ENCODE peak calls at places on chromosomes 2 and 18, in six cellular contexts. One of them, this sample, is unnamed.

GRCh38 chr2:41723531-41723930 is 324.3 kb upstream of the PKDCC start:
- DNase-seq in HepG2: no peak
- DNase-seq in endothelial cell of umbilical vein: no peak
- DNase-seq in K562: no peak
- DNase-seq in H1: no peak
- DNase-seq in A549: no peak
- DNase-seq in this sample: no peak

GRCh38 chr2:230343747-230344146 is 16.8 kb downstream of the SP140L start:
- DNase-seq in HepG2: no peak
- DNase-seq in endothelial cell of umbilical vein: no peak
- DNase-seq in K562: no peak
- DNase-seq in H1: no peak
- DNase-seq in A549: no peak
- DNase-seq in this sample: no peak

GRCh38 chr2:199223791-199224190 is 233.9 kb downstream of the SATB2 start:
- DNase-seq in HepG2: peak; percentile 35
- DNase-seq in A549: peak; percentile 35
- DNase-seq in endothelial cell of umbilical vein: no peak
- DNase-seq in K562: no peak
- DNase-seq in H1: no peak
- DNase-seq in this sample: no peak

GRCh38 chr18:41745166-41746049 is 209.6 kb upstream of the PIK3C3 start:
- DNase-seq in K562: no peak
- DNase-seq in H1: peak; percentile 47
- DNase-seq in endothelial cell of umbilical vein: peak; percentile 71
- DNase-seq in A549: peak; percentile 22
- DNase-seq in HepG2: peak; percentile 21
- DNase-seq in this sample: peak; percentile 74

GRCh38 chr2:241878007-241878970 is 8.8 kb downstream of the RTP5 start:
- DNase-seq in A549: peak; percentile 73
- DNase-seq in endothelial cell of umbilical vein: peak; percentile 49
- DNase-seq in K562: peak; percentile 74
- DNase-seq in H1: peak; percentile 25
- DNase-seq in HepG2: peak; percentile 58
- DNase-seq in this sample: peak; percentile 81

GRCh38 chr2:68253211-68254068 is 1.1 kb upstream of the PPP3R1 start:
- DNase-seq in H1: no peak
- DNase-seq in endothelial cell of umbilical vein: peak; percentile 61
- DNase-seq in K562: peak; percentile 47
- DNase-seq in A549: peak; percentile 51
- DNase-seq in HepG2: peak; percentile 24
- DNase-seq in this sample: no peak

GRCh38 chr2:32009479-32010256 is 1.1 kb downstream of the MEMO1 start:
- DNase-seq in H1: no peak
- DNase-seq in endothelial cell of umbilical vein: no peak
- DNase-seq in A549: peak; percentile 35
- DNase-seq in HepG2: no peak
- DNase-seq in K562: peak; percentile 43
- DNase-seq in this sample: peak; percentile 34

GRCh38 chr2:63589148-63589972 is 597 bp downstream of the MDH1 start:
- DNase-seq in HepG2: peak; percentile 27
- DNase-seq in endothelial cell of umbilical vein: no peak
- DNase-seq in H1: no peak
- DNase-seq in A549: peak; percentile 37
- DNase-seq in K562: peak; percentile 22
- DNase-seq in this sample: peak; percentile 39

GRCh38 chr2:31935370-31935769 is 75.4 kb downstream of the MEMO1 start:
- DNase-seq in K562: no peak
- DNase-seq in A549: no peak
- DNase-seq in endothelial cell of umbilical vein: no peak
- DNase-seq in HepG2: no peak
- DNase-seq in H1: no peak
- DNase-seq in this sample: no peak

GRCh38 chr2:202609381-202610145 is 25.2 kb upstream of the FAM117B start:
- DNase-seq in endothelial cell of umbilical vein: no peak
- DNase-seq in HepG2: no peak
- DNase-seq in H1: no peak
- DNase-seq in K562: no peak
- DNase-seq in A549: no peak
- DNase-seq in this sample: no peak

GRCh38 chr2:84855730-84856129 is 25.2 kb downstream of the TRABD2A start:
- DNase-seq in HepG2: no peak
- DNase-seq in endothelial cell of umbilical vein: no peak
- DNase-seq in A549: no peak
- DNase-seq in H1: peak; percentile 60
- DNase-seq in K562: no peak
- DNase-seq in this sample: peak; percentile 76

GRCh38 chr2:10716581-10716980 is 4.8 kb upstream of the ATP6V1C2 start:
- DNase-seq in HepG2: no peak
- DNase-seq in K562: no peak
- DNase-seq in A549: no peak
- DNase-seq in endothelial cell of umbilical vein: no peak
- DNase-seq in H1: no peak
- DNase-seq in this sample: no peak

GRCh38 chr2:234403074-234403473 is 93.8 kb downstream of the ARL4C start:
- DNase-seq in K562: no peak
- DNase-seq in HepG2: no peak
- DNase-seq in endothelial cell of umbilical vein: no peak
- DNase-seq in A549: no peak
- DNase-seq in H1: no peak
- DNase-seq in this sample: no peak

GRCh38 chr2:241228081-241228859 is 39.8 kb downstream of the ANO7 start:
- DNase-seq in A549: no peak
- DNase-seq in HepG2: no peak
- DNase-seq in K562: peak; percentile 50
- DNase-seq in endothelial cell of umbilical vein: no peak
- DNase-seq in H1: no peak
- DNase-seq in this sample: no peak

GRCh38 chr18:73691118-73691517 is 456.5 kb downstream of the FBXO15 start:
- DNase-seq in endothelial cell of umbilical vein: peak; percentile 4
- DNase-seq in HepG2: no peak
- DNase-seq in H1: no peak
- DNase-seq in A549: peak; percentile 2
- DNase-seq in K562: no peak
- DNase-seq in this sample: no peak

GRCh38 chr2:207938886-207939285 is 86.4 kb downstream of the PLEKHM3 start:
- DNase-seq in K562: no peak
- DNase-seq in endothelial cell of umbilical vein: no peak
- DNase-seq in A549: no peak
- DNase-seq in HepG2: no peak
- DNase-seq in H1: no peak
- DNase-seq in this sample: no peak

GRCh38 chr18:7735606-7736175 is 168.6 kb downstream of the PTPRM start:
- DNase-seq in A549: no peak
- DNase-seq in K562: no peak
- DNase-seq in HepG2: no peak
- DNase-seq in H1: no peak
- DNase-seq in endothelial cell of umbilical vein: no peak
- DNase-seq in this sample: no peak

GRCh38 chr2:219010873-219011272 is 17.7 kb upstream of the CRYBA2 start:
- DNase-seq in endothelial cell of umbilical vein: no peak
- DNase-seq in K562: no peak
- DNase-seq in A549: no peak
- DNase-seq in H1: no peak
- DNase-seq in HepG2: no peak
- DNase-seq in this sample: no peak

GRCh38 chr2:219009294-219009693 is 16.1 kb upstream of the CRYBA2 start:
- DNase-seq in A549: no peak
- DNase-seq in endothelial cell of umbilical vein: no peak
- DNase-seq in K562: no peak
- DNase-seq in HepG2: no peak
- DNase-seq in H1: no peak
- DNase-seq in this sample: no peak

GRCh38 chr2:219010162-219010756 is 17.0 kb upstream of the CRYBA2 start:
- DNase-seq in endothelial cell of umbilical vein: no peak
- DNase-seq in H1: no peak
- DNase-seq in A549: peak; percentile 56
- DNase-seq in K562: peak; percentile 48
- DNase-seq in HepG2: peak; percentile 37
- DNase-seq in this sample: peak; percentile 61
- TF ChIP-seq JUN in endothelial cell of umbilical vein: no peak
- TF ChIP-seq JUN in H1: no peak
- TF ChIP-seq JUN in A549: no peak
- TF ChIP-seq JUN in K562: no peak
- TF ChIP-seq JUN in HepG2: no peak
- TF ChIP-seq JUN in this sample: no peak

GRCh38 chr2:26900831-26901321 is 52.9 kb downstream of the DPYSL5 start:
- DNase-seq in endothelial cell of umbilical vein: no peak
- DNase-seq in A549: no peak
- DNase-seq in H1: no peak
- DNase-seq in HepG2: no peak
- DNase-seq in K562: no peak
- DNase-seq in this sample: no peak
- TF ChIP-seq JUN in endothelial cell of umbilical vein: no peak
- TF ChIP-seq JUN in A549: no peak
- TF ChIP-seq JUN in H1: no peak
- TF ChIP-seq JUN in HepG2: no peak
- TF ChIP-seq JUN in K562: no peak
- TF ChIP-seq JUN in this sample: no peak

GRCh38 chr18:54774971-54775665 is 53.2 kb upstream of the RAB27B start:
- DNase-seq in A549: no peak
- DNase-seq in H1: no peak
- DNase-seq in endothelial cell of umbilical vein: peak; percentile 11
- DNase-seq in K562: no peak
- DNase-seq in HepG2: no peak
- DNase-seq in this sample: no peak

GRCh38 chr18:54777118-54777791 is 51.0 kb upstream of the RAB27B start:
- DNase-seq in H1: no peak
- DNase-seq in A549: peak; percentile 26
- DNase-seq in HepG2: no peak
- DNase-seq in endothelial cell of umbilical vein: no peak
- DNase-seq in K562: no peak
- DNase-seq in this sample: no peak

GRCh38 chr18:54774423-54774822 is 53.9 kb upstream of the RAB27B start:
- DNase-seq in K562: no peak
- DNase-seq in endothelial cell of umbilical vein: no peak
- DNase-seq in A549: no peak
- DNase-seq in H1: no peak
- DNase-seq in HepG2: no peak
- DNase-seq in this sample: no peak

GRCh38 chr18:54776282-54776977 is 51.8 kb upstream of the RAB27B start:
- DNase-seq in HepG2: peak; percentile 37
- DNase-seq in K562: no peak
- DNase-seq in H1: no peak
- DNase-seq in endothelial cell of umbilical vein: peak; percentile 66
- DNase-seq in A549: peak; percentile 92
- DNase-seq in this sample: no peak

DNA sequence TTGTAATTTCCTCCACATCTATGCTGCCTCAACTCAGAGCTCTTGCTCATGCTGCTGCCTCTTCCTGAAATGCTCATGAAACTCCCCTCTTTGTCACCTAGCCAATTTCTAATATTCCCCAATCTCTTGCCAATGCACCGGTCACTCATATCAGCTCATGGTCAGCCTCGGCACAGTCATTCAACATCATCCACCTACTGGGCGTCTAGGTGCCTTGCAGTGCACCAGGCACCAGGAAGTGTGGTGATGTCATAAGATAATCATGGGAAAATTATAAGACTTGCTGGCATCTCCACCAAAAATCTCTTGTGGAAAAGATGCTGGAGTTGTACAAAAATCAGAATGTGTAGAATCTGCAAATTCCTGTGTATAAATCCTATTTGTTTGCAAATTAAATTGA is 52.6 kb upstream of the RAB27B start:
- DNase-seq in H1: no peak
- DNase-seq in A549: peak; percentile 84
- DNase-seq in endothelial cell of umbilical vein: peak; percentile 68
- DNase-seq in HepG2: no peak
- DNase-seq in K562: peak; percentile 13
- DNase-seq in this sample: no peak
- TF ChIP-seq JUN in H1: no peak
- TF ChIP-seq JUN in A549: no peak
- TF ChIP-seq JUN in endothelial cell of umbilical vein: peak; percentile 45
- TF ChIP-seq JUN in HepG2: no peak
- TF ChIP-seq JUN in K562: no peak
- TF ChIP-seq JUN in this sample: no peak

GRCh38 chr2:196758474-196759377 is 40.8 kb downstream of the GTF3C3 start:
- DNase-seq in H1: no peak
- DNase-seq in HepG2: no peak
- DNase-seq in A549: peak; percentile 12
- DNase-seq in endothelial cell of umbilical vein: peak; percentile 40
- DNase-seq in K562: no peak
- DNase-seq in this sample: no peak

GRCh38 chr2:196759378-196759706 is 40.1 kb downstream of the GTF3C3 start:
- DNase-seq in HepG2: no peak
- DNase-seq in endothelial cell of umbilical vein: peak; percentile 18
- DNase-seq in K562: no peak
- DNase-seq in H1: no peak
- DNase-seq in A549: no peak
- DNase-seq in this sample: no peak
- TF ChIP-seq JUN in HepG2: no peak
- TF ChIP-seq JUN in endothelial cell of umbilical vein: no peak
- TF ChIP-seq JUN in K562: no peak
- TF ChIP-seq JUN in H1: no peak
- TF ChIP-seq JUN in A549: no peak
- TF ChIP-seq JUN in this sample: no peak

GRCh38 chr18:1593091-1593490 is 688.4 kb downstream of the ADCYAP1 start:
- DNase-seq in K562: no peak
- DNase-seq in endothelial cell of umbilical vein: no peak
- DNase-seq in HepG2: no peak
- DNase-seq in H1: no peak
- DNase-seq in A549: no peak
- DNase-seq in this sample: no peak
- TF ChIP-seq JUN in K562: no peak
- TF ChIP-seq JUN in endothelial cell of umbilical vein: no peak
- TF ChIP-seq JUN in HepG2: no peak
- TF ChIP-seq JUN in H1: no peak
- TF ChIP-seq JUN in A549: no peak
- TF ChIP-seq JUN in this sample: no peak

DNA sequence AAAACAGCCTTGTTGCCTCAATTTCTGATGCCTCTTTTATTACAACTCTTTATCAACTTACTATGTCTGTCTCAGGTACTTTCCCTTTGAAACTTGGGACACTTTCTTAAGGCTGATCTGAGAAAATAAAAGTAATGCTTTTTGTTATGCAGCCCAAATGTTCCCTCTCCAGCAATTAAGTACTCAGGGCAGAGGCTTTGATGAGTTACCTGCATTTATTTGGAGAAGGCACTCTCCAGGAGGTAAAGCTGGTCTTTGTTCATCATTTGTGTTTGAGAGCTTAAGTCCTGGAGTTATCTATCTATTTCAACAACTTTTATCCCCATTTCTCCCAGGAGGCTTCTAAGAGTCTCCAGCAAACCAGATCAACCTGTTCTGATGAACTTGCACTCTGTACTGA is 259.2 kb downstream of the ASXL3 start:
- DNase-seq in H1: no peak
- DNase-seq in A549: no peak
- DNase-seq in endothelial cell of umbilical vein: no peak
- DNase-seq in HepG2: no peak
- DNase-seq in K562: no peak
- DNase-seq in this sample: no peak
- TF ChIP-seq JUN in H1: no peak
- TF ChIP-seq JUN in A549: no peak
- TF ChIP-seq JUN in endothelial cell of umbilical vein: no peak
- TF ChIP-seq JUN in HepG2: no peak
- TF ChIP-seq JUN in K562: no peak
- TF ChIP-seq JUN in this sample: no peak

GRCh38 chr2:173326806-173327205 is 27.9 kb upstream of the CDCA7 start:
- DNase-seq in endothelial cell of umbilical vein: no peak
- DNase-seq in K562: no peak
- DNase-seq in A549: no peak
- DNase-seq in H1: no peak
- DNase-seq in HepG2: no peak
- DNase-seq in this sample: no peak
- TF ChIP-seq JUN in endothelial cell of umbilical vein: no peak
- TF ChIP-seq JUN in K562: no peak
- TF ChIP-seq JUN in A549: no peak
- TF ChIP-seq JUN in H1: no peak
- TF ChIP-seq JUN in HepG2: no peak
- TF ChIP-seq JUN in this sample: no peak

GRCh38 chr18:49487711-49488310 is 777 bp upstream of the C18orf32 start:
- DNase-seq in endothelial cell of umbilical vein: no peak
- DNase-seq in H1: no peak
- DNase-seq in A549: no peak
- DNase-seq in K562: no peak
- DNase-seq in HepG2: no peak
- DNase-seq in this sample: no peak
- TF ChIP-seq JUN in endothelial cell of umbilical vein: no peak
- TF ChIP-seq JUN in H1: no peak
- TF ChIP-seq JUN in A549: no peak
- TF ChIP-seq JUN in K562: no peak
- TF ChIP-seq JUN in HepG2: no peak
- TF ChIP-seq JUN in this sample: no peak